ENCODE peak calls at places on chromosomes 6 and 20, in six cellular contexts. Q is fibroblast of mammary gland, B is colonic mucosa, X is breast epithelium, Y is heart left ventricle, I is AG10803. L is an unnamed sample.

GRCh38 chr20:3228750-3229032 is 10.3 kb downstream of the SLC4A11 start:
- DNase-seq in Q (no peak), B (no peak), X (no peak), Y (no peak), I (no peak), L (no peak)

GRCh38 chr6:30955367-30956042 is 14.7 kb downstream of the MUCL3 start:
- DNase-seq in Q (no peak), B (peak; percentile 63), X (peak; percentile 58), Y (peak; percentile 81), I (peak; percentile 52), L (peak; percentile 15)

GRCh38 chr6:145028144-145028818 is 707.0 kb downstream of the EPM2A start:
- DNase-seq in Q (peak; percentile 56), B (peak; percentile 39), X (no peak), Y (no peak), I (peak; percentile 49), L (peak; percentile 40)

GRCh38 chr20:38114353-38114791 is 50.7 kb downstream of the TGM2 start:
- DNase-seq in Q (peak; percentile 65), B (no peak), X (no peak), Y (no peak), I (peak; percentile 30), L (peak; percentile 68)

GRCh38 chr6:68326762-68327161 is 308.3 kb upstream of the ADGRB3 start:
- DNase-seq in Q (no peak), B (no peak), X (no peak), Y (no peak), I (no peak), L (no peak)

GRCh38 chr6:150924808-150925654 is 59.5 kb downstream of the MTHFD1L start:
- DNase-seq in Q (peak; percentile 83), B (no peak), X (no peak), Y (no peak), I (peak; percentile 83), L (peak; percentile 29)

GRCh38 chr20:24109537-24109936 is 121.0 kb upstream of the GGTLC1 start:
- DNase-seq in Q (no peak), B (no peak), X (no peak), Y (no peak), I (no peak), L (no peak)

GRCh38 chr20:47663354-47664067 is 121.8 kb downstream of the SULF2 start:
- DNase-seq in Q (peak; percentile 68), B (peak; percentile 83), X (peak; percentile 80), Y (peak; percentile 69), I (peak; percentile 73), L (peak; percentile 87)

GRCh38 chr6:133704371-133704770 is 184.5 kb upstream of the TCF21 start:
- DNase-seq in Q (peak; percentile 77), B (no peak), X (no peak), Y (no peak), I (peak; percentile 53), L (peak; percentile 63)

GRCh38 chr6:159045826-159046225 is 1.0 kb upstream of the TAGAP start:
- DNase-seq in Q (no peak), B (no peak), X (no peak), Y (no peak), I (no peak), L (no peak)

GRCh38 chr20:57469418-57470211 is 55.3 kb downstream of the CTCFL start:
- DNase-seq in Q (no peak), B (no peak), X (no peak), Y (peak; percentile 84), I (no peak), L (no peak)

GRCh38 chr6:155813548-155813947 is 357.9 kb upstream of the NOX3 start:
- DNase-seq in Q (no peak), B (no peak), X (no peak), Y (no peak), I (no peak), L (no peak)

GRCh38 chr6:281469-282103 is 10.7 kb upstream of the DUSP22 start:
- DNase-seq in Q (no peak), B (no peak), X (no peak), Y (no peak), I (no peak), L (no peak)

GRCh38 chr6:10610289-10610688 is 84.1 kb downstream of the C6orf52 start:
- DNase-seq in Q (peak; percentile 2), B (peak; percentile 22), X (no peak), Y (peak; percentile 73), I (peak; percentile 25), L (no peak)

GRCh38 chr20:9573598-9573997 is 59.2 kb downstream of the LAMP5 start:
- DNase-seq in Q (no peak), B (no peak), X (no peak), Y (no peak), I (no peak), L (no peak)

GRCh38 chr20:57389695-57390603 is 1.2 kb upstream of the RBM38 start:
- DNase-seq in Q (no peak), B (no peak), X (no peak), Y (peak; percentile 39), I (no peak), L (no peak)

GRCh38 chr6:39800388-39801032 is 8.3 kb downstream of the DAAM2 start:
- DNase-seq in Q (no peak), B (no peak), X (no peak), Y (no peak), I (no peak), L (no peak)

GRCh38 chr6:136886110-136886509 is 36.0 kb upstream of the SLC35D3 start:
- DNase-seq in Q (peak; percentile 30), B (no peak), X (no peak), Y (no peak), I (no peak), L (peak; percentile 40)

GRCh38 chr20:50071039-50071888 is 41.7 kb downstream of the UBE2V1 start:
- DNase-seq in Q (peak; percentile 68), B (peak; percentile 94), X (peak; percentile 89), Y (peak; percentile 89), I (peak; percentile 62), L (peak; percentile 79)

GRCh38 chr6:157879873-157880254 is 56.8 kb downstream of the SNX9 start:
- DNase-seq in Q (no peak), B (no peak), X (no peak), Y (no peak), I (no peak), L (no peak)

GRCh38 chr20:63226020-63226943 is 9.4 kb upstream of the BIRC7 start:
- DNase-seq in Q (no peak), B (no peak), X (no peak), Y (no peak), I (no peak), L (no peak)

GRCh38 chr20:37538003-37538402 is 10.3 kb upstream of the BLCAP start:
- DNase-seq in Q (peak; percentile 61), B (no peak), X (no peak), Y (no peak), I (peak; percentile 80), L (peak; percentile 74)

GRCh38 chr20:60512436-60512835 is 554.2 kb downstream of the CDH26 start:
- DNase-seq in Q (peak; percentile 59), B (no peak), X (no peak), Y (no peak), I (peak; percentile 80), L (peak; percentile 2)

GRCh38 chr6:6841571-6841970 is 253.1 kb downstream of the LY86 start:
- DNase-seq in Q (no peak), B (no peak), X (no peak), Y (no peak), I (no peak), L (no peak)

GRCh38 chr6:6844451-6844974 is 256.0 kb downstream of the LY86 start:
- DNase-seq in Q (no peak), B (no peak), X (no peak), Y (no peak), I (no peak), L (no peak)

GRCh38 chr6:6843777-6844176 is 255.3 kb downstream of the LY86 start:
- DNase-seq in Q (no peak), B (no peak), X (no peak), Y (no peak), I (no peak), L (no peak)

GRCh38 chr6:6842301-6842700 is 253.8 kb downstream of the LY86 start:
- DNase-seq in Q (no peak), B (no peak), X (no peak), Y (no peak), I (no peak), L (no peak)

GRCh38 chr6:6843057-6843627 is 254.6 kb downstream of the LY86 start:
- DNase-seq in Q (peak; percentile 35), B (no peak), X (no peak), Y (no peak), I (peak; percentile 2), L (peak; percentile 25)
- H3K4me3 ChIP-seq in Q (no peak overlapping the region), B (no peak overlapping the region), X (no peak overlapping the region), Y (no peak overlapping the region), I (no peak overlapping the region), L (no peak overlapping the region)

DNA sequence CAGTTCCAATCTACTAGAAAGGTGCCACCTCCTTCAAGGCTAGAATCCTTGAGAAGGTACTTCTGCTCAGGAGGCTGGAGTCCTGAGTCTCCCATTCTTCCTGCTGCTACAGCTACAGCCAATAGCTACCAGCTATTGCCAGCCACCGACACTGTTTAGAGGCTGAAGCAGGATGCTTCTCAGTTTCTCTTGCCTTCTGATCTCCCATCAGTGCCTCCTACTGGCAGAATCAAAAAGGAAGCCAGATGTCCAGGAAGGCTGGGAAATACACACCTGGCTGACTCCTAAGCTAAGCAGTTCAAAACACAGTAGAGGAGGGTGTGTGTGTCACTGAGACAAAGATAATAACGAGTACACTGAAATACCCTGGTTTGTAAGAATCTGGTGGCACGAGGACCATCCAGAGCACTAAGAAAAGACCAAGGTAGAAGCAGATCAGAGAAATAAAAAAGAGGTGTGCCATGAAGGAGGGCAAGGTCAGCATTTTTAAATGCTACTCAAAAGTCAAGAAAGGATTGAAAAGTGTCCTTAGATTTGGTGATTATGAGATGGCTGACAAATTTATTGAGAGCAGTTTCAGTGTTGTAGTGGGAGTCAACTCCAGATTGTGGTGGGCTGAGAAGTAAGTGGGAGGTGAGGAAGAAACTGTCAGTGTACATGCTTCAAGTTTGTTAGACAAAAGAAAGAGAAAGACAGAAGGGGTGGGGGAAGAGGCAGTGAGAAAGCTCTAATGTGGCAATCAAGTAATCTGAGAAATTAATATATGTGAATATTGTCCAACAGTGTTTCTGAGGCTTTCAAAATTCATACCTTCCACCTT is 2.3 kb upstream of the HLA-DMA start:
- DNase-seq in Q (peak; percentile 28), B (peak; percentile 64), X (no peak), Y (no peak), I (no peak), L (peak; percentile 42)
- TF ChIP-seq CTCF in Q (peak; percentile 44), B (peak; percentile 37), X (no peak), Y (peak; percentile 20), I (peak; percentile 34), L (peak; percentile 45)

DNA sequence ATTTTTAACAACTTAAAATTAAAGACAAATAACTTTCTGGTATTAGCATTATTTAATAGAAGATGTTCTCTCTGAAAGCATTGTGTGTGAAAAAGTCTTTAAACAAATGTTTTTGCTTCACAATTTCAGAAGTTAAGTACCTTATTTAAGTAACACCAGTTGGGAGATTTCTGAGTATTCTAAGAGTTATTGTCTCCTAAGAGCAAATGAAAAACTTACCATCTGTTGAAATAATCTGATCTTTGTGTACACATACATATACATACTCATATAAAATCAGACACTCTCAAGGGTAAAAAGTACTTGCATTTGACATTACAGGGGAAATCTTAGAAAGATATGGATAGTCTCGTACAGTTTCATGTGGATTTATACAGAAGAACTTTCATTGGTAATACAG is 2.4 kb downstream of the BTBD3 start:
- DNase-seq in Q (no peak), B (no peak), X (no peak), Y (no peak), I (no peak), L (no peak)
- H3K4me3 ChIP-seq in Q (no peak overlapping the region), B (no peak overlapping the region), X (peak overlapping the region; percentile 32), Y (peak overlapping the region; percentile 59), I (no peak overlapping the region), L (peak overlapping the region; percentile 21)

DNA sequence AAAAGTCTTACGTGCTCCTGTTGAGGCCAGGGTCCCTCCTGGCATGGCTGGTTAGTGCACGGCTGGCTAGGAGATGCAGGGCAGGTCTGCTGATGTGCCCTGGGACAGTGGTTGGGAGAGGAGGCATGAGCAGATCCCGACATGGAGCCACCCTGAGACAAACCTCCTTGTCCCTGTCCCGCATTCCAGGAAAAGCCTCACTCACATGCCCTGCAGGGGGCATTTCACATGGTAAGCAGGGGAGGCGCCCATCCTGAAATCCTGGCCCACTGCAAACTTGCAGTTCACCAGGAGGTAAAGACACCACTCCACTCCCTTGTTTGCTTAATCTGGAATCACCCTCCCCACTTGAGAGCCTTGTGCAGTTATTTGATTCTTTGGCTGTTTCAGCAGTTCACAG is 116.7 kb upstream of the SLC24A3 start:
- DNase-seq in Q (no peak), B (no peak), X (no peak), Y (no peak), I (no peak), L (no peak)
- TF ChIP-seq CTCF in Q (no peak), B (no peak), X (no peak), Y (no peak), I (no peak), L (no peak)

L was measured in cardiac fibroblast.